ENCODE peak calls at places on chromosome 14, in eight cellular contexts. R, E, B, J, N, H, A and V are unnamed samples.

GRCh38 chr14:93527076-93527692 is 96.4 kb downstream of the UNC79 start:
- DNase-seq in N (no peak), B (no peak), E (no peak), R (no peak), H (no peak), J (no peak), A (no peak), V (no peak)

GRCh38 chr14:83164016-83164415 is 1630.4 kb upstream of the SEL1L start:
- DNase-seq in J (no peak), E (no peak), B (no peak), N (no peak), R (no peak), A (no peak), H (no peak), V (no peak)

GRCh38 chr14:81435578-81436295 is 35.6 kb upstream of the STON2 start:
- DNase-seq in H (no peak), J (no peak), N (peak), B (peak), A (peak), E (peak), R (no peak), V (no peak)

GRCh38 chr14:50784683-50785505 is 46.1 kb downstream of the NIN start:
- DNase-seq in E (no peak), H (no peak), A (no peak), R (no peak), N (no peak), J (no peak), B (peak), V (no peak)

GRCh38 chr14:28406181-28406580 is 360.4 kb upstream of the FOXG1 start:
- DNase-seq in R (no peak), A (no peak), N (no peak), H (no peak), B (no peak), J (no peak), E (no peak), V (no peak)

GRCh38 chr14:70655110-70655826 is 13.6 kb downstream of the TTC9 start:
- DNase-seq in A (peak), E (no peak), R (peak), H (no peak), N (peak), B (no peak), J (peak), V (peak)

GRCh38 chr14:71714225-71714624 is 218.0 kb upstream of the RGS6 start:
- DNase-seq in N (no peak), A (no peak), R (no peak), E (no peak), H (no peak), B (no peak), J (no peak), V (no peak)

GRCh38 chr14:96065661-96066459 is 26.7 kb downstream of the C14orf132 start:
- DNase-seq in B (no peak), E (no peak), N (no peak), R (no peak), H (no peak), J (no peak), A (no peak), V (no peak)

GRCh38 chr14:89252887-89253532 is 164.0 kb downstream of the FOXN3 start:
- DNase-seq in E (peak), B (peak), H (no peak), R (no peak), J (no peak), A (no peak), N (no peak), V (no peak)

GRCh38 chr14:50388256-50388931 is 8.3 kb downstream of the CDKL1 start:
- DNase-seq in J (no peak), N (peak), A (no peak), R (no peak), E (no peak), B (peak), H (no peak), V (no peak)

GRCh38 chr14:28083456-28083855 is 683.1 kb upstream of the FOXG1 start:
- DNase-seq in H (no peak), J (no peak), R (no peak), B (peak), A (no peak), E (no peak), N (no peak), V (no peak)

GRCh38 chr14:22887990-22888378 is 5.0 kb downstream of the REM2 start:
- DNase-seq in J (no peak), N (peak), A (no peak), R (peak), E (no peak), H (no peak), B (no peak), V (no peak)

GRCh38 chr14:68951051-68951797 is 27.9 kb downstream of the ACTN1 start:
- DNase-seq in J (no peak), H (no peak), N (peak), R (no peak), E (peak), A (no peak), B (no peak), V (peak)

GRCh38 chr14:79084861-79085260 is 914.7 kb downstream of the NRXN3 start:
- DNase-seq in B (no peak), H (no peak), A (no peak), R (no peak), N (no peak), J (no peak), E (no peak), V (no peak)

GRCh38 chr14:37588956-37589737 is 5.9 kb downstream of the FOXA1 start:
- DNase-seq in R (no peak), B (peak), A (no peak), J (no peak), H (no peak), E (no peak), N (peak), V (no peak)

GRCh38 chr14:91017011-91017410 is 43.4 kb downstream of the RPS6KA5 start:
- DNase-seq in B (no peak), E (no peak), J (no peak), N (no peak), A (no peak), R (no peak), H (no peak), V (no peak)

GRCh38 chr14:68938515-68939423 is 40.3 kb downstream of the ACTN1 start:
- DNase-seq in H (no peak), N (peak), R (no peak), J (no peak), A (no peak), B (no peak), E (no peak), V (no peak)

GRCh38 chr14:55332654-55333570 is 61.7 kb downstream of the FBXO34 start:
- DNase-seq in B (no peak), H (no peak), N (no peak), E (no peak), A (no peak), R (no peak), J (no peak), V (no peak)

GRCh38 chr14:71363961-71364360 is 456.7 kb downstream of the PCNX1 start:
- DNase-seq in N (no peak), J (no peak), E (no peak), R (no peak), H (no peak), A (no peak), B (no peak), V (no peak)

GRCh38 chr14:100536721-100537700 is 50.2 kb downstream of the BEGAIN start:
- DNase-seq in R (no peak), J (no peak), N (peak), A (peak), H (no peak), B (no peak), E (peak), V (no peak)

GRCh38 chr14:68458840-68459469 is 333.9 kb downstream of the ZFP36L1 start:
- DNase-seq in R (no peak), J (no peak), H (no peak), N (peak), B (peak), A (no peak), E (peak), V (no peak)

GRCh38 chr14:85963486-85963885 is 433.5 kb downstream of the FLRT2 start:
- DNase-seq in N (no peak), H (no peak), B (no peak), J (no peak), E (no peak), R (no peak), A (no peak), V (no peak)

GRCh38 chr14:64234877-64235651 is 59.1 kb downstream of the ESR2 start:
- DNase-seq in A (no peak), H (no peak), B (no peak), N (peak), J (no peak), R (no peak), E (no peak), V (no peak)

GRCh38 chr14:61221906-61222305 is 59.2 kb downstream of the TMEM30B start:
- DNase-seq in H (no peak), N (no peak), J (no peak), B (no peak), R (no peak), A (no peak), E (no peak), V (no peak)

GRCh38 chr14:44462372-44462771 is 44.7 kb downstream of the FSCB start:
- DNase-seq in J (no peak), H (no peak), N (no peak), A (no peak), B (no peak), E (no peak), R (no peak), V (no peak)

GRCh38 chr14:61749867-61750266 is 12.4 kb upstream of the SNAPC1 start:
- DNase-seq in R (no peak), A (no peak), B (no peak), J (no peak), E (no peak), N (peak), H (no peak), V (no peak)

GRCh38 chr14:74062809-74063150 is 21.5 kb downstream of the ALDH6A1 start:
- DNase-seq in R (no peak), A (no peak), B (no peak), N (no peak), E (no peak), J (no peak), H (no peak), V (no peak)

GRCh38 chr14:46259536-46259935 is 392.0 kb downstream of the RPL10L start:
- DNase-seq in A (peak), E (no peak), R (no peak), B (peak), J (no peak), N (no peak), H (no peak), V (no peak)

GRCh38 chr14:68306934-68307758 is 485.7 kb downstream of the ZFP36L1 start:
- DNase-seq in H (no peak), R (no peak), J (no peak), B (no peak), N (peak), A (no peak), E (no peak), V (no peak)

GRCh38 chr14:63642656-63643382 is 1.1 kb upstream of the WDR89 start:
- DNase-seq in H (no peak), N (no peak), A (no peak), R (no peak), J (no peak), E (no peak), B (no peak), V (no peak)

GRCh38 chr14:65880507-65880906 is 468.0 kb downstream of the FUT8 start:
- DNase-seq in E (no peak), N (no peak), H (no peak), R (no peak), A (no peak), J (no peak), B (no peak), V (no peak)

GRCh38 chr14:64244279-64244678 is 49.9 kb downstream of the ESR2 start:
- DNase-seq in A (no peak), H (no peak), R (no peak), J (no peak), E (no peak), N (no peak), B (no peak), V (no peak)

GRCh38 chr14:33432407-33433023 is 493.8 kb downstream of the NPAS3 start:
- DNase-seq in A (no peak), R (no peak), E (no peak), H (no peak), N (peak), J (no peak), B (peak), V (no peak)

GRCh38 chr14:22382395-22382794 is 206.6 kb downstream of the DAD1 start:
- DNase-seq in E (no peak), R (no peak), N (no peak), J (no peak), A (no peak), B (no peak), H (no peak), V (no peak)

GRCh38 chr14:101110729-101111619 is 207.5 kb upstream of the RTL1 start:
- DNase-seq in R (no peak), E (peak), H (no peak), B (no peak), A (peak), J (no peak), N (no peak), V (no peak)

GRCh38 chr14:53841109-53842099 is 115.2 kb downstream of the BMP4 start:
- DNase-seq in H (no peak), E (no peak), J (no peak), B (no peak), N (no peak), R (no peak), A (no peak), V (no peak)

GRCh38 chr14:102272392-102272791 is 32.6 kb downstream of the MOK start:
- DNase-seq in N (no peak), B (no peak), A (no peak), J (no peak), H (no peak), R (no peak), E (no peak), V (no peak)

GRCh38 chr14:24078146-24078545 is 6.8 kb downstream of the CPNE6 start:
- DNase-seq in A (no peak), R (no peak), E (no peak), H (no peak), B (peak), J (no peak), N (no peak), V (no peak)

GRCh38 chr14:74038015-74038859 is 19.1 kb downstream of the BBOF1 start:
- DNase-seq in R (no peak), J (no peak), N (no peak), H (peak), B (peak), A (no peak), E (no peak), V (no peak)